ENCODE peak calls at places on chromosomes 1 and 21, in five cellular contexts. One of them, this sample, is unnamed.

GRCh38 chr21:41499920-41500319 is 8.0 kb downstream of the TMPRSS2 start:
- DNase-seq in stimulated activated CD4-positive, alpha-beta T cell treated with anti-CD3 and anti-CD28 coated beads, Interleukin-15, amount 100 ng/mL, for 24 hours: no peak
- DNase-seq in NCI-H460: no peak
- DNase-seq in activated gamma-delta T cell treated with anti-CD3 and anti-CD28 coated beads, Interleukin-2, amount 50 U/mL, for 16 hours: no peak
- DNase-seq in H1: no peak
- DNase-seq in this sample: no peak

GRCh38 chr1:6111571-6111970 is 65.9 kb downstream of the KCNAB2 start:
- DNase-seq in stimulated activated CD4-positive, alpha-beta T cell treated with anti-CD3 and anti-CD28 coated beads, Interleukin-15, amount 100 ng/mL, for 24 hours: no peak
- DNase-seq in NCI-H460: no peak
- DNase-seq in activated gamma-delta T cell treated with anti-CD3 and anti-CD28 coated beads, Interleukin-2, amount 50 U/mL, for 16 hours: no peak
- DNase-seq in H1: no peak
- DNase-seq in this sample: no peak

GRCh38 chr21:38729745-38730401 is 75.9 kb upstream of the ETS2 start:
- DNase-seq in stimulated activated CD4-positive, alpha-beta T cell treated with anti-CD3 and anti-CD28 coated beads, Interleukin-15, amount 100 ng/mL, for 24 hours: no peak
- DNase-seq in NCI-H460: no peak
- DNase-seq in activated gamma-delta T cell treated with anti-CD3 and anti-CD28 coated beads, Interleukin-2, amount 50 U/mL, for 16 hours: no peak
- DNase-seq in H1: no peak
- DNase-seq in this sample: no peak

GRCh38 chr1:95953005-95953404 is 719.0 kb downstream of the RWDD3 start:
- DNase-seq in stimulated activated CD4-positive, alpha-beta T cell treated with anti-CD3 and anti-CD28 coated beads, Interleukin-15, amount 100 ng/mL, for 24 hours: no peak
- DNase-seq in NCI-H460: no peak
- DNase-seq in activated gamma-delta T cell treated with anti-CD3 and anti-CD28 coated beads, Interleukin-2, amount 50 U/mL, for 16 hours: no peak
- DNase-seq in H1: no peak
- DNase-seq in this sample: no peak

GRCh38 chr1:46342084-46342656 is 1.6 kb downstream of the NSUN4 start:
- DNase-seq in stimulated activated CD4-positive, alpha-beta T cell treated with anti-CD3 and anti-CD28 coated beads, Interleukin-15, amount 100 ng/mL, for 24 hours: no peak
- DNase-seq in NCI-H460: no peak
- DNase-seq in activated gamma-delta T cell treated with anti-CD3 and anti-CD28 coated beads, Interleukin-2, amount 50 U/mL, for 16 hours: no peak
- DNase-seq in H1: no peak
- DNase-seq in this sample: no peak

GRCh38 chr1:2545754-2546514 is 10.2 kb upstream of the TNFRSF14 start:
- DNase-seq in stimulated activated CD4-positive, alpha-beta T cell treated with anti-CD3 and anti-CD28 coated beads, Interleukin-15, amount 100 ng/mL, for 24 hours: peak; percentile 89
- DNase-seq in NCI-H460: peak; percentile 78
- DNase-seq in activated gamma-delta T cell treated with anti-CD3 and anti-CD28 coated beads, Interleukin-2, amount 50 U/mL, for 16 hours: peak; percentile 76
- DNase-seq in H1: peak; percentile 91
- DNase-seq in this sample: peak; percentile 88

GRCh38 chr1:200530551-200531261 is 89.8 kb downstream of the KIF14 start:
- DNase-seq in stimulated activated CD4-positive, alpha-beta T cell treated with anti-CD3 and anti-CD28 coated beads, Interleukin-15, amount 100 ng/mL, for 24 hours: peak; percentile 34
- DNase-seq in NCI-H460: no peak
- DNase-seq in activated gamma-delta T cell treated with anti-CD3 and anti-CD28 coated beads, Interleukin-2, amount 50 U/mL, for 16 hours: peak; percentile 14
- DNase-seq in H1: no peak
- DNase-seq in this sample: no peak

GRCh38 chr21:44083631-44084291 is 23.4 kb upstream of the PWP2 start:
- DNase-seq in stimulated activated CD4-positive, alpha-beta T cell treated with anti-CD3 and anti-CD28 coated beads, Interleukin-15, amount 100 ng/mL, for 24 hours: peak; percentile 76
- DNase-seq in NCI-H460: no peak
- DNase-seq in activated gamma-delta T cell treated with anti-CD3 and anti-CD28 coated beads, Interleukin-2, amount 50 U/mL, for 16 hours: peak; percentile 51
- DNase-seq in H1: no peak
- DNase-seq in this sample: no peak

GRCh38 chr1:180507826-180508724 is 5.7 kb upstream of the ACBD6 start:
- DNase-seq in stimulated activated CD4-positive, alpha-beta T cell treated with anti-CD3 and anti-CD28 coated beads, Interleukin-15, amount 100 ng/mL, for 24 hours: no peak
- DNase-seq in NCI-H460: no peak
- DNase-seq in activated gamma-delta T cell treated with anti-CD3 and anti-CD28 coated beads, Interleukin-2, amount 50 U/mL, for 16 hours: no peak
- DNase-seq in H1: no peak
- DNase-seq in this sample: no peak

GRCh38 chr1:1926886-1927660 is 8.0 kb upstream of the TMEM52 start:
- DNase-seq in stimulated activated CD4-positive, alpha-beta T cell treated with anti-CD3 and anti-CD28 coated beads, Interleukin-15, amount 100 ng/mL, for 24 hours: no peak
- DNase-seq in NCI-H460: no peak
- DNase-seq in activated gamma-delta T cell treated with anti-CD3 and anti-CD28 coated beads, Interleukin-2, amount 50 U/mL, for 16 hours: no peak
- DNase-seq in H1: no peak
- DNase-seq in this sample: no peak

GRCh38 chr1:183180213-183180612 is 5.9 kb upstream of the LAMC2 start:
- DNase-seq in stimulated activated CD4-positive, alpha-beta T cell treated with anti-CD3 and anti-CD28 coated beads, Interleukin-15, amount 100 ng/mL, for 24 hours: no peak
- DNase-seq in NCI-H460: no peak
- DNase-seq in activated gamma-delta T cell treated with anti-CD3 and anti-CD28 coated beads, Interleukin-2, amount 50 U/mL, for 16 hours: no peak
- DNase-seq in H1: no peak
- DNase-seq in this sample: peak; percentile 57

GRCh38 chr1:25774921-25775774 is 24.8 kb upstream of the SELENON start:
- DNase-seq in stimulated activated CD4-positive, alpha-beta T cell treated with anti-CD3 and anti-CD28 coated beads, Interleukin-15, amount 100 ng/mL, for 24 hours: peak; percentile 92
- DNase-seq in NCI-H460: no peak
- DNase-seq in activated gamma-delta T cell treated with anti-CD3 and anti-CD28 coated beads, Interleukin-2, amount 50 U/mL, for 16 hours: peak; percentile 76
- DNase-seq in H1: no peak
- DNase-seq in this sample: no peak

GRCh38 chr1:55064071-55064581 is 24.8 kb downstream of the PCSK9 start:
- DNase-seq in stimulated activated CD4-positive, alpha-beta T cell treated with anti-CD3 and anti-CD28 coated beads, Interleukin-15, amount 100 ng/mL, for 24 hours: no peak
- DNase-seq in NCI-H460: peak; percentile 22
- DNase-seq in activated gamma-delta T cell treated with anti-CD3 and anti-CD28 coated beads, Interleukin-2, amount 50 U/mL, for 16 hours: no peak
- DNase-seq in H1: no peak
- DNase-seq in this sample: no peak

GRCh38 chr1:16088996-16089395 is 15.5 kb upstream of the FAM131C start:
- DNase-seq in stimulated activated CD4-positive, alpha-beta T cell treated with anti-CD3 and anti-CD28 coated beads, Interleukin-15, amount 100 ng/mL, for 24 hours: no peak
- DNase-seq in NCI-H460: no peak
- DNase-seq in activated gamma-delta T cell treated with anti-CD3 and anti-CD28 coated beads, Interleukin-2, amount 50 U/mL, for 16 hours: no peak
- DNase-seq in H1: no peak
- DNase-seq in this sample: no peak

GRCh38 chr1:2555634-2556276 is 416 bp upstream of the TNFRSF14 start:
- DNase-seq in stimulated activated CD4-positive, alpha-beta T cell treated with anti-CD3 and anti-CD28 coated beads, Interleukin-15, amount 100 ng/mL, for 24 hours: peak; percentile 87
- DNase-seq in NCI-H460: no peak
- DNase-seq in activated gamma-delta T cell treated with anti-CD3 and anti-CD28 coated beads, Interleukin-2, amount 50 U/mL, for 16 hours: peak; percentile 52
- DNase-seq in H1: no peak
- DNase-seq in this sample: peak; percentile 94

GRCh38 chr1:53636621-53637171 is 102.3 kb downstream of the GLIS1 start:
- DNase-seq in stimulated activated CD4-positive, alpha-beta T cell treated with anti-CD3 and anti-CD28 coated beads, Interleukin-15, amount 100 ng/mL, for 24 hours: no peak
- DNase-seq in NCI-H460: no peak
- DNase-seq in activated gamma-delta T cell treated with anti-CD3 and anti-CD28 coated beads, Interleukin-2, amount 50 U/mL, for 16 hours: no peak
- DNase-seq in H1: peak; percentile 49
- DNase-seq in this sample: peak; percentile 57

GRCh38 chr1:169107673-169108160 is 1.2 kb downstream of the ATP1B1 start:
- DNase-seq in stimulated activated CD4-positive, alpha-beta T cell treated with anti-CD3 and anti-CD28 coated beads, Interleukin-15, amount 100 ng/mL, for 24 hours: peak; percentile 48
- DNase-seq in NCI-H460: no peak
- DNase-seq in activated gamma-delta T cell treated with anti-CD3 and anti-CD28 coated beads, Interleukin-2, amount 50 U/mL, for 16 hours: no peak
- DNase-seq in H1: no peak
- DNase-seq in this sample: no peak

GRCh38 chr1:186849271-186849671 is 20.5 kb downstream of the PLA2G4A start:
- DNase-seq in stimulated activated CD4-positive, alpha-beta T cell treated with anti-CD3 and anti-CD28 coated beads, Interleukin-15, amount 100 ng/mL, for 24 hours: no peak
- DNase-seq in NCI-H460: peak; percentile 89
- DNase-seq in activated gamma-delta T cell treated with anti-CD3 and anti-CD28 coated beads, Interleukin-2, amount 50 U/mL, for 16 hours: no peak
- DNase-seq in H1: no peak
- DNase-seq in this sample: no peak

GRCh38 chr1:41799723-41800122 is 119.0 kb downstream of the HIVEP3 start:
- DNase-seq in stimulated activated CD4-positive, alpha-beta T cell treated with anti-CD3 and anti-CD28 coated beads, Interleukin-15, amount 100 ng/mL, for 24 hours: peak; percentile 43
- DNase-seq in NCI-H460: no peak
- DNase-seq in activated gamma-delta T cell treated with anti-CD3 and anti-CD28 coated beads, Interleukin-2, amount 50 U/mL, for 16 hours: no peak
- DNase-seq in H1: no peak
- DNase-seq in this sample: no peak

GRCh38 chr1:77290576-77290975 is 8.8 kb downstream of the AK5 start:
- DNase-seq in stimulated activated CD4-positive, alpha-beta T cell treated with anti-CD3 and anti-CD28 coated beads, Interleukin-15, amount 100 ng/mL, for 24 hours: no peak
- DNase-seq in NCI-H460: no peak
- DNase-seq in activated gamma-delta T cell treated with anti-CD3 and anti-CD28 coated beads, Interleukin-2, amount 50 U/mL, for 16 hours: no peak
- DNase-seq in H1: no peak
- DNase-seq in this sample: no peak

GRCh38 chr1:15214507-15214906 is 32.5 kb upstream of the FHAD1 start:
- DNase-seq in stimulated activated CD4-positive, alpha-beta T cell treated with anti-CD3 and anti-CD28 coated beads, Interleukin-15, amount 100 ng/mL, for 24 hours: no peak
- DNase-seq in NCI-H460: no peak
- DNase-seq in activated gamma-delta T cell treated with anti-CD3 and anti-CD28 coated beads, Interleukin-2, amount 50 U/mL, for 16 hours: no peak
- DNase-seq in H1: no peak
- DNase-seq in this sample: peak; percentile 72

GRCh38 chr1:80392529-80392928 is 1386.0 kb upstream of the ADGRL4 start:
- DNase-seq in stimulated activated CD4-positive, alpha-beta T cell treated with anti-CD3 and anti-CD28 coated beads, Interleukin-15, amount 100 ng/mL, for 24 hours: no peak
- DNase-seq in NCI-H460: no peak
- DNase-seq in activated gamma-delta T cell treated with anti-CD3 and anti-CD28 coated beads, Interleukin-2, amount 50 U/mL, for 16 hours: no peak
- DNase-seq in H1: no peak
- DNase-seq in this sample: no peak

GRCh38 chr21:38596264-38597042 is 98.2 kb upstream of the ERG start:
- DNase-seq in stimulated activated CD4-positive, alpha-beta T cell treated with anti-CD3 and anti-CD28 coated beads, Interleukin-15, amount 100 ng/mL, for 24 hours: peak; percentile 6
- DNase-seq in NCI-H460: no peak
- DNase-seq in activated gamma-delta T cell treated with anti-CD3 and anti-CD28 coated beads, Interleukin-2, amount 50 U/mL, for 16 hours: no peak
- DNase-seq in H1: no peak
- DNase-seq in this sample: no peak

GRCh38 chr1:221567859-221568507 is 173.9 kb downstream of the DUSP10 start:
- DNase-seq in stimulated activated CD4-positive, alpha-beta T cell treated with anti-CD3 and anti-CD28 coated beads, Interleukin-15, amount 100 ng/mL, for 24 hours: no peak
- DNase-seq in NCI-H460: no peak
- DNase-seq in activated gamma-delta T cell treated with anti-CD3 and anti-CD28 coated beads, Interleukin-2, amount 50 U/mL, for 16 hours: no peak
- DNase-seq in H1: no peak
- DNase-seq in this sample: no peak

GRCh38 chr1:108815566-108815965 is 41.3 kb downstream of the AKNAD1 start:
- DNase-seq in stimulated activated CD4-positive, alpha-beta T cell treated with anti-CD3 and anti-CD28 coated beads, Interleukin-15, amount 100 ng/mL, for 24 hours: no peak
- DNase-seq in NCI-H460: no peak
- DNase-seq in activated gamma-delta T cell treated with anti-CD3 and anti-CD28 coated beads, Interleukin-2, amount 50 U/mL, for 16 hours: no peak
- DNase-seq in H1: no peak
- DNase-seq in this sample: no peak

GRCh38 chr1:40036574-40036973 is 4.0 kb upstream of the CAP1 start:
- DNase-seq in stimulated activated CD4-positive, alpha-beta T cell treated with anti-CD3 and anti-CD28 coated beads, Interleukin-15, amount 100 ng/mL, for 24 hours: no peak
- DNase-seq in NCI-H460: no peak
- DNase-seq in activated gamma-delta T cell treated with anti-CD3 and anti-CD28 coated beads, Interleukin-2, amount 50 U/mL, for 16 hours: no peak
- DNase-seq in H1: no peak
- DNase-seq in this sample: peak; percentile 70

GRCh38 chr1:117803318-117803717 is 126.1 kb downstream of the GDAP2 start:
- DNase-seq in stimulated activated CD4-positive, alpha-beta T cell treated with anti-CD3 and anti-CD28 coated beads, Interleukin-15, amount 100 ng/mL, for 24 hours: no peak
- DNase-seq in NCI-H460: no peak
- DNase-seq in activated gamma-delta T cell treated with anti-CD3 and anti-CD28 coated beads, Interleukin-2, amount 50 U/mL, for 16 hours: no peak
- DNase-seq in H1: no peak
- DNase-seq in this sample: no peak

GRCh38 chr1:15100369-15101111 is 53.0 kb upstream of the TMEM51 start:
- DNase-seq in stimulated activated CD4-positive, alpha-beta T cell treated with anti-CD3 and anti-CD28 coated beads, Interleukin-15, amount 100 ng/mL, for 24 hours: peak; percentile 65
- DNase-seq in NCI-H460: peak; percentile 25
- DNase-seq in activated gamma-delta T cell treated with anti-CD3 and anti-CD28 coated beads, Interleukin-2, amount 50 U/mL, for 16 hours: peak; percentile 11
- DNase-seq in H1: peak; percentile 89
- DNase-seq in this sample: no peak

GRCh38 chr1:61125263-61125662 is 42.9 kb downstream of the NFIA start:
- DNase-seq in stimulated activated CD4-positive, alpha-beta T cell treated with anti-CD3 and anti-CD28 coated beads, Interleukin-15, amount 100 ng/mL, for 24 hours: no peak
- DNase-seq in NCI-H460: no peak
- DNase-seq in activated gamma-delta T cell treated with anti-CD3 and anti-CD28 coated beads, Interleukin-2, amount 50 U/mL, for 16 hours: no peak
- DNase-seq in H1: no peak
- DNase-seq in this sample: no peak

GRCh38 chr1:20028125-20028524 is 41.9 kb upstream of the PLA2G5 start:
- DNase-seq in stimulated activated CD4-positive, alpha-beta T cell treated with anti-CD3 and anti-CD28 coated beads, Interleukin-15, amount 100 ng/mL, for 24 hours: no peak
- DNase-seq in NCI-H460: no peak
- DNase-seq in activated gamma-delta T cell treated with anti-CD3 and anti-CD28 coated beads, Interleukin-2, amount 50 U/mL, for 16 hours: no peak
- DNase-seq in H1: no peak
- DNase-seq in this sample: no peak

GRCh38 chr1:183191833-183192232 is 5.8 kb downstream of the LAMC2 start:
- DNase-seq in stimulated activated CD4-positive, alpha-beta T cell treated with anti-CD3 and anti-CD28 coated beads, Interleukin-15, amount 100 ng/mL, for 24 hours: no peak
- DNase-seq in NCI-H460: no peak
- DNase-seq in activated gamma-delta T cell treated with anti-CD3 and anti-CD28 coated beads, Interleukin-2, amount 50 U/mL, for 16 hours: no peak
- DNase-seq in H1: no peak
- DNase-seq in this sample: no peak

GRCh38 chr1:174021611-174022079 is 512 bp downstream of the RC3H1 start:
- DNase-seq in stimulated activated CD4-positive, alpha-beta T cell treated with anti-CD3 and anti-CD28 coated beads, Interleukin-15, amount 100 ng/mL, for 24 hours: peak; percentile 60
- DNase-seq in NCI-H460: peak; percentile 28
- DNase-seq in activated gamma-delta T cell treated with anti-CD3 and anti-CD28 coated beads, Interleukin-2, amount 50 U/mL, for 16 hours: no peak
- DNase-seq in H1: peak; percentile 75
- DNase-seq in this sample: peak; percentile 75

GRCh38 chr1:106676021-106676420 is 380.5 kb upstream of the PRMT6 start:
- DNase-seq in stimulated activated CD4-positive, alpha-beta T cell treated with anti-CD3 and anti-CD28 coated beads, Interleukin-15, amount 100 ng/mL, for 24 hours: no peak
- DNase-seq in NCI-H460: no peak
- DNase-seq in activated gamma-delta T cell treated with anti-CD3 and anti-CD28 coated beads, Interleukin-2, amount 50 U/mL, for 16 hours: no peak
- DNase-seq in H1: no peak
- DNase-seq in this sample: no peak

GRCh38 chr1:153390938-153391710 is at the start of gene S100A8:
- DNase-seq in stimulated activated CD4-positive, alpha-beta T cell treated with anti-CD3 and anti-CD28 coated beads, Interleukin-15, amount 100 ng/mL, for 24 hours: no peak
- DNase-seq in NCI-H460: no peak
- DNase-seq in activated gamma-delta T cell treated with anti-CD3 and anti-CD28 coated beads, Interleukin-2, amount 50 U/mL, for 16 hours: no peak
- DNase-seq in H1: no peak
- DNase-seq in this sample: peak; percentile 70

GRCh38 chr1:175278729-175279128 is 86.2 kb upstream of the KIAA0040 start:
- DNase-seq in stimulated activated CD4-positive, alpha-beta T cell treated with anti-CD3 and anti-CD28 coated beads, Interleukin-15, amount 100 ng/mL, for 24 hours: no peak
- DNase-seq in NCI-H460: no peak
- DNase-seq in activated gamma-delta T cell treated with anti-CD3 and anti-CD28 coated beads, Interleukin-2, amount 50 U/mL, for 16 hours: no peak
- DNase-seq in H1: no peak
- DNase-seq in this sample: no peak

GRCh38 chr1:54309631-54310366 is 96.4 kb downstream of the SSBP3 start:
- DNase-seq in stimulated activated CD4-positive, alpha-beta T cell treated with anti-CD3 and anti-CD28 coated beads, Interleukin-15, amount 100 ng/mL, for 24 hours: no peak
- DNase-seq in NCI-H460: no peak
- DNase-seq in activated gamma-delta T cell treated with anti-CD3 and anti-CD28 coated beads, Interleukin-2, amount 50 U/mL, for 16 hours: no peak
- DNase-seq in H1: no peak
- DNase-seq in this sample: no peak

GRCh38 chr1:218426343-218426657 is 81.2 kb downstream of the TGFB2 start:
- DNase-seq in stimulated activated CD4-positive, alpha-beta T cell treated with anti-CD3 and anti-CD28 coated beads, Interleukin-15, amount 100 ng/mL, for 24 hours: no peak
- DNase-seq in NCI-H460: peak; percentile 78
- DNase-seq in activated gamma-delta T cell treated with anti-CD3 and anti-CD28 coated beads, Interleukin-2, amount 50 U/mL, for 16 hours: no peak
- DNase-seq in H1: no peak
- DNase-seq in this sample: peak; percentile 44

GRCh38 chr1:24910751-24911650 is 19.1 kb downstream of the RUNX3 start:
- DNase-seq in stimulated activated CD4-positive, alpha-beta T cell treated with anti-CD3 and anti-CD28 coated beads, Interleukin-15, amount 100 ng/mL, for 24 hours: peak; percentile 60
- DNase-seq in NCI-H460: peak; percentile 25
- DNase-seq in activated gamma-delta T cell treated with anti-CD3 and anti-CD28 coated beads, Interleukin-2, amount 50 U/mL, for 16 hours: peak; percentile 79
- DNase-seq in H1: peak; percentile 52
- DNase-seq in this sample: no peak

GRCh38 chr1:167145965-167146364 is 52.1 kb downstream of the STYXL2 start:
- DNase-seq in stimulated activated CD4-positive, alpha-beta T cell treated with anti-CD3 and anti-CD28 coated beads, Interleukin-15, amount 100 ng/mL, for 24 hours: no peak
- DNase-seq in NCI-H460: no peak
- DNase-seq in activated gamma-delta T cell treated with anti-CD3 and anti-CD28 coated beads, Interleukin-2, amount 50 U/mL, for 16 hours: no peak
- DNase-seq in H1: no peak
- DNase-seq in this sample: no peak

This sample was measured in tibial artery.